ENCODE peak calls at places on chromosomes 16 and 17, in eight cellular contexts. K is RWPE1; W is omental fat pad; A is CD8-positive, alpha-beta T cell; J is AG09309; N is tibial nerve; S is psoas muscle; E is colonic mucosa. F is an unnamed sample.

GRCh38 chr17:19646788-19647696 is 1.5 kb upstream of the ALDH3A2 start:
- DNase-seq in W (no peak), J (no peak), K (no peak), N (no peak), A (no peak), S (no peak), E (peak), F (no peak)

GRCh38 chr16:1257561-1258217 is 1.8 kb downstream of the TPSD1 start:
- DNase-seq in N (no peak), J (no peak), S (no peak), A (no peak), E (no peak), W (no peak), K (no peak), F (no peak)

GRCh38 chr17:59266748-59267147 is 46.4 kb downstream of the GDPD1 start:
- DNase-seq in N (no peak), S (no peak), K (no peak), E (no peak), A (no peak), J (no peak), W (no peak), F (no peak)

GRCh38 chr16:84426804-84427203 is 58.5 kb downstream of the ATP2C2 start:
- DNase-seq in N (no peak), J (no peak), E (no peak), K (no peak), W (no peak), S (no peak), A (no peak), F (no peak)

GRCh38 chr16:75116081-75116910 is at the start of gene LDHD:
- DNase-seq in N (peak), K (peak), A (no peak), S (peak), J (no peak), W (no peak), E (peak), F (no peak)

GRCh38 chr17:83194189-83194565 is 114.8 kb downstream of the METRNL start:
- DNase-seq in N (peak), K (no peak), J (no peak), S (peak), A (no peak), E (no peak), W (peak), F (no peak)

GRCh38 chr16:67528222-67528869 is at the start of gene RIPOR1:
- DNase-seq in J (no peak), N (no peak), A (no peak), E (peak), W (no peak), S (peak), K (no peak), F (peak)

GRCh38 chr16:66923866-66924265 is 1.5 kb downstream of the RRAD start:
- DNase-seq in K (no peak), J (no peak), N (no peak), S (no peak), A (no peak), W (no peak), E (no peak), F (no peak)

GRCh38 chr17:8806206-8807069 is 7.3 kb upstream of the MFSD6L start:
- DNase-seq in N (no peak), K (no peak), W (no peak), J (no peak), S (no peak), E (no peak), A (no peak), F (no peak)

GRCh38 chr17:726331-726919 is 6.0 kb upstream of the TLCD3A start:
- DNase-seq in N (no peak), W (no peak), E (peak), S (no peak), J (no peak), A (no peak), K (no peak), F (no peak)

GRCh38 chr16:85197611-85198566 is 85.6 kb upstream of the CIBAR2 start:
- DNase-seq in W (no peak), J (no peak), N (no peak), A (no peak), E (no peak), S (no peak), K (no peak), F (no peak)

GRCh38 chr17:34220045-34220775 is 34.9 kb upstream of the CCL2 start:
- DNase-seq in N (no peak), K (no peak), S (no peak), E (no peak), A (no peak), W (no peak), J (no peak), F (no peak)

GRCh38 chr17:44176257-44176656 is 5.8 kb downstream of the ASB16 start:
- DNase-seq in W (no peak), A (no peak), S (no peak), N (no peak), J (no peak), K (no peak), E (no peak), F (no peak)

GRCh38 chr17:46896991-46897390 is 26.0 kb upstream of the GOSR2 start:
- DNase-seq in A (no peak), S (no peak), E (no peak), W (no peak), N (no peak), K (no peak), J (no peak), F (no peak)

GRCh38 chr17:45895304-45895968 is 1.1 kb downstream of the MAPT start:
- DNase-seq in E (no peak), K (no peak), S (peak), J (no peak), N (no peak), W (no peak), A (no peak), F (peak)

GRCh38 chr17:81885869-81886548 is 5.4 kb downstream of the ALYREF start:
- DNase-seq in N (no peak), J (no peak), S (peak), A (no peak), E (no peak), W (no peak), K (no peak), F (no peak)

GRCh38 chr16:31248344-31248743 is 11.4 kb upstream of the ITGAM start:
- DNase-seq in W (no peak), J (no peak), K (no peak), S (no peak), N (no peak), E (no peak), A (no peak), F (no peak)

GRCh38 chr17:20852541-20853370 is 190.1 kb downstream of the USP22 start:
- DNase-seq in K (no peak), J (no peak), N (no peak), A (no peak), S (peak), W (no peak), E (no peak), F (peak)

GRCh38 chr16:54431041-54431996 is 144.7 kb upstream of the IRX3 start:
- DNase-seq in E (no peak), A (no peak), N (no peak), S (no peak), J (no peak), K (no peak), W (no peak), F (no peak)

GRCh38 chr16:59296002-59296401 is 561.9 kb upstream of the GOT2 start:
- DNase-seq in N (no peak), J (no peak), A (no peak), S (no peak), E (no peak), W (no peak), K (no peak), F (no peak)

GRCh38 chr17:55641559-55642160 is 81.0 kb downstream of the TMEM100 start:
- DNase-seq in N (peak), S (peak), W (peak), E (peak), K (no peak), J (peak), A (no peak), F (peak)

GRCh38 chr17:34542700-34543336 is 36.6 kb upstream of the TMEM132E start:
- DNase-seq in S (peak), A (peak), N (no peak), J (no peak), E (peak), K (peak), W (peak), F (peak)

GRCh38 chr17:78875738-78876597 is 27.0 kb downstream of the CEP295NL start:
- DNase-seq in E (no peak), W (no peak), N (no peak), S (no peak), J (no peak), A (no peak), K (no peak), F (no peak)

GRCh38 chr17:73824321-73824720 is 180.1 kb upstream of the SDK2 start:
- DNase-seq in W (no peak), A (no peak), N (no peak), J (no peak), K (no peak), E (no peak), S (no peak), F (no peak)

GRCh38 chr17:51391992-51392654 is 131.8 kb downstream of the UTP18 start:
- DNase-seq in K (no peak), S (no peak), E (no peak), W (no peak), N (no peak), J (no peak), A (no peak), F (no peak)

GRCh38 chr16:84209989-84210388 is 19.0 kb downstream of the ADAD2 start:
- DNase-seq in W (no peak), J (no peak), S (no peak), E (no peak), N (no peak), K (no peak), A (no peak), F (no peak)

DNA sequence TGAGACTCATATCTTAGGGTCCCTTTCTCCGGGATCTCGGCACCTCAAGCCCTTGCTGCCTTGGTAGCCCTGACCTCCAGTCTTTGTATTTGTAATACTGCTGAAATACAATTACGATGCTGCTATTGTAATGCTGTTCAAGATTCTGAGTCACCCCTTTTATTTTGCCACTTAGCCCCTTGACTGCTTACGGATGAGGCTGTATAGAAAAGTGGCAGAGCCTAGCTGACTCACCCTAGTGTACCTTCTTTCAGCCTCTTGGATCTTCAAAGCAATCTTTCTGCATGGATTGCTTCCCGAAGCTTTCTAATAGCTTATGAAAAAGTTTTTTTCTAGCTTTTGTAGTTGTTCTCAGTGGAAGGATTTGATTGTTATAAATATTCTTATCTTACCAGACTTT is 187.9 kb downstream of the KCNJ2 start:
- DNase-seq in E (no peak), A (no peak), J (no peak), S (no peak), N (no peak), K (no peak), W (no peak), F (no peak)
- TF ChIP-seq CTCF in E (no peak), A (no peak), J (no peak), S (no peak), N (no peak), K (no peak), W (no peak), F (no peak)

DNA sequence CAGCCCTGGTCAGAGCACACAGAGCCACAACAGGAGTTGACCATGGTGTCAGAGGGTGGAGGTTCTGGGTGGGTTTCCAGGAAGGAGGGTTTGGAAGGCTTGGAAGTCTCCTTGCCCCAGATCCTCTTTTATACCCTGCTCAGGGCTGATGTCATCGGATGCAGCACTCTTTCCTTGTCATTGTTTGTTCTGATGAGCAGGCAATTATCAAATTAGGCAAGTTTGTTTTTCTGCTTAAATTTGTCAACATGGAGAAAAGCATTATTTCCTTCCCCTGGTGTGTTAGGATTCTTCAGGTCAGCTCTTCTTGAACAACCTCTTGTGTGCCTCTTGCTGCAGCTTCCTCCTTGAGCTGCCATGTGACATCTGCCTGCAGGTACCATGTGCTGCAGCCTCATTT is at the start of gene KRTAP4-4:
- DNase-seq in K (no peak), A (no peak), S (no peak), W (no peak), E (no peak), J (no peak), N (no peak), F (no peak)
- TF ChIP-seq CTCF in K (no peak), A (no peak), S (no peak), W (no peak), E (no peak), J (no peak), N (no peak), F (no peak)

GRCh38 chr17:28406478-28406824 is 439 bp upstream of the SLC46A1 start:
- DNase-seq in K (no peak), S (no peak), E (no peak), W (no peak), A (no peak), N (no peak), J (no peak), F (no peak)

GRCh38 chr17:28405632-28406477 is at the start of gene SLC46A1:
- DNase-seq in E (peak), N (no peak), S (peak), W (peak), K (peak), J (no peak), A (no peak), F (peak)

GRCh38 chr17:28404812-28405570 is 1.0 kb downstream of the SLC46A1 start:
- DNase-seq in J (no peak), W (no peak), A (no peak), S (no peak), K (no peak), N (no peak), E (no peak), F (no peak)

GRCh38 chr17:28407974-28408306 is 1.9 kb upstream of the SLC46A1 start:
- DNase-seq in A (no peak), N (no peak), S (no peak), J (no peak), W (no peak), E (no peak), K (no peak), F (no peak)

DNA sequence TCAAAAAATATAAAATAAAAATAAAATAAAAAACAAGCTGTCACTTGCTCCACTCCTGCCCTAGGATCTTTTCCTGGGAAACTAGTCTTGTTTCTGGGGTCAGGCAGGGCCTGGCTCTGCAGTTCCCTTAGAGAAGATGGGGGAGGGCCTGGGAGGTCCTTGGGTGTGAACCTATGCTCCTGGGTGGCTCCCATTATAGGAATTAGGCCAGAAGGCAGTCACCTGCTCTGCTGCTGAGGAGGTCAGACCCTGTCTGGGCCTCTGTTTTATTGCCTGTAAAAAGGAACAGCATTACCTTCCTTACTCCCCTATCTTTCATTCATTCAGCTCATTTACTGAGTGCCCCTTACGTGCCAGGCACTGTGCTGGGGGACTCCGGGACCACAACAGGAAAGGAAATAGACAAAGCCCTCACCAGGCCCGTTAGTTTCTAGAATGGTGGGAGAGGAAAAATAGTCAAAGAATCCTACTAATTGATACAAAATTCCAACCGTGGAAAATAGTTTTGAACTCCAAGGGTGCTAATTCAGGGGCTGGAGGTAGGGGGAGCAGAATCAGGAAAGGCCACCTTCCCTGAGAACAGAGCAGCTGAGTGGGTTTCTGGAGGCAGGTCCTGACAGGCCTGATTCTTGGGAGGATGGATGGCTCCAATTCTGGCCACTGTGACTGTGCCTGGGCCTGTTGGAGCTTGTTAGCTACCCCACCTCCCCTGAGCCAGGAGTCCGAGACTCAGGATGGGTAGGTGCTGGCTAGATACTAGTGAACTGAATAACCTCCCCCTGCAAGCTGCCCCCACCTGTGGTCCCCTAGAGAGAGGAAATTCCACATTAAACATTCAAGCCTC is 1.3 kb upstream of the SLC46A1 start:
- DNase-seq in A (no peak), K (peak), E (no peak), W (no peak), J (no peak), N (no peak), S (no peak), F (no peak)
- TF ChIP-seq CTCF in A (no peak), K (peak), E (no peak), W (no peak), J (no peak), N (no peak), S (no peak), F (no peak)

GRCh38 chr16:64012166-64012565 is 1109.7 kb downstream of the CDH11 start:
- DNase-seq in K (no peak), W (no peak), A (no peak), N (no peak), J (peak), S (no peak), E (no peak), F (no peak)

GRCh38 chr16:64011650-64012049 is 1110.2 kb downstream of the CDH11 start:
- DNase-seq in N (no peak), S (no peak), A (no peak), W (no peak), J (no peak), K (no peak), E (no peak), F (no peak)

DNA sequence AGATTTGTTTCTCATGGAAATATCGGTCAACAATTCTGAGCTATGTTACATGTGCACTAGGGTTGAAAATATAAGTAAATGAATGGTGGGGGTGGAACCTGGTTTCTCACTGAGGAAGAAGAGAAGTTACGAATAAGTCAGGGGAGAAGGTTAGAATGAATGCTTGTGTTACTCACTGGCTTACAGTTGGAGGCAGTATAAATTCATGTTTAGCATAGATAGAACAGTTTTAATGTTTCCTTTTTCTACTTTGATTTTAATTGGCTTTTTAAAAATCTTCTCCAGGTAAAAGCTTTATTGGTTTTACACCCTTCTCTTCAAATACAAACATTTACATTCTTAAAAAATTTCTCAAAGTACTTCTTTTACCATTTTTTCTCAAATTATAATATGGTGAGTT is 1113.7 kb downstream of the CDH11 start:
- DNase-seq in J (no peak), N (no peak), K (no peak), W (no peak), S (no peak), A (no peak), E (no peak), F (no peak)
- TF ChIP-seq CTCF in J (peak), N (no peak), K (no peak), W (no peak), S (no peak), A (no peak), E (no peak), F (no peak)

GRCh38 chr16:21283521-21284289 is 5.6 kb upstream of the CRYM start:
- DNase-seq in J (no peak), S (peak), W (no peak), A (no peak), K (no peak), N (peak), E (peak), F (peak)
- TF ChIP-seq CTCF in J (peak), S (peak), W (no peak), A (no peak), K (no peak), N (no peak), E (peak), F (peak)

GRCh38 chr16:57753448-57754353 is 18.1 kb downstream of the KATNB1 start:
- DNase-seq in J (no peak), W (no peak), E (no peak), A (no peak), S (peak), N (no peak), K (no peak), F (no peak)

GRCh38 chr16:57754354-57755060 is 18.9 kb downstream of the KATNB1 start:
- DNase-seq in E (no peak), N (no peak), J (no peak), K (no peak), W (no peak), A (no peak), S (no peak), F (no peak)

GRCh38 chr16:57756424-57757325 is 21.1 kb downstream of the KATNB1 start:
- DNase-seq in W (no peak), N (no peak), K (no peak), J (no peak), S (peak), E (no peak), A (no peak), F (no peak)

GRCh38 chr16:57755726-57756423 is 20.3 kb downstream of the KATNB1 start:
- DNase-seq in E (no peak), J (no peak), W (no peak), N (no peak), A (no peak), K (no peak), S (peak), F (no peak)

DNA sequence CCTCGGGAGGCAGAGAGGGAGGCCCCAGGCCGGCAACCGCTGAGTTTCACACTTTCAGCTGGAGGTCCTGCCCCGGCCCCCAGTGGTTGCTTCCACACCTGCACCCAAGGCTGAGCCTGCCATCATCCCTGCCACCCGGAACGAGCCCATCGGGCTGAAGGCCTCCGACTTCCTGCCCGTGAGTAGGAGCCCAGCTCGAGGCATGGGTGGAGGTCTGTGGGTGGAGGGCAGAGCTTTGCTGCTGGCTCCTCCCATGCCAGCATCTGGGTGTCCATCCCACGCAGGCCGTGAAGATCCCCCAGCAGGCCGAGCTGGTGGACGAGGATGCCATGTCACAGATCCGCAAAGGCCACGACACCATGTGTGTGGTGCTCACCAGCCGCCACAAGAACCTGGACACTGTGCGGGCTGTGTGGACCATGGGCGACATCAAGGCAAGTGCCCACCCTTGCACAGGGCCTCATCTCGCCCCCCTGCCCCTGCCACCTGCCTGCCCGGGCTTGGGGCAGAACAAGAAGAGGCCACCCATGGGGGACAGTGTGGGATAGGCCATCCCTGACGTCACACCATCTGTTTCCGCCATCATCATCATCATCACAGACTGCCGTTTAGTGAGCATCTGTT is 19.6 kb downstream of the KATNB1 start:
- DNase-seq in W (no peak), J (no peak), N (no peak), K (no peak), E (no peak), A (no peak), S (peak), F (no peak)
- TF ChIP-seq CTCF in W (no peak), J (no peak), N (no peak), K (no peak), E (no peak), A (no peak), S (no peak), F (no peak)

DNA sequence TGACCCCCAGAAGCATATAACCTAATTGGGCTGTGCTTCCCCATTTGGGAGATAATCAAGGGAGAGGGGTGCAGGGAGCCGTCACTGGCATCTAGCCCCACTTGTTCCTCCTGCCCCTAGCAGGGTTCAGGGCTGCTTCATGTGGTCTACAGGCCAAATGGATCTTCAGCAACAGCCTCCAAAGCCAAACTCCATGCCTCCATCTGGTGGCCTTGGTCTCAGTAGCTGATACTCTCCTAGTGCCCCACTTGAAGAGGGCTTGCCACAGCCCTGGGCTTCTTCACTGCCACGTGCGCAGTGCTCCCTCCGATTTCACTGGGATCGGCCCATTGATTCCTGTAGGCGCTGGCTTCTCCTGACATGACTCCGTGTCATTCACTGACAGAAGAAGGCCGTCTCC is 24.6 kb downstream of the LYRM9 start:
- DNase-seq in S (no peak), W (no peak), E (no peak), N (no peak), J (no peak), K (no peak), A (no peak), F (no peak)
- TF ChIP-seq CTCF in S (no peak), W (no peak), E (no peak), N (no peak), J (no peak), K (no peak), A (no peak), F (no peak)